ENCODE peak calls at places on chromosome 22, in ten cellular contexts. One of them, this sample, is unnamed.

GRCh38 chr22:48268293-48268692 is 1505.8 kb downstream of the TBC1D22A start:
- DNase-seq in breast epithelium: no peak
- DNase-seq in stomach: no peak
- DNase-seq in HCT116: no peak
- DNase-seq in GM23338: no peak
- DNase-seq in K562: no peak
- DNase-seq in Panc1: no peak
- DNase-seq in suprapubic skin: peak; percentile 33
- DNase-seq in endothelial cell of umbilical vein: no peak
- DNase-seq in sigmoid colon: no peak
- DNase-seq in this sample: no peak

GRCh38 chr22:17634696-17635095 is 3.9 kb upstream of the BCL2L13 start:
- DNase-seq in breast epithelium: no peak
- DNase-seq in stomach: no peak
- DNase-seq in HCT116: no peak
- DNase-seq in GM23338: no peak
- DNase-seq in K562: no peak
- DNase-seq in Panc1: no peak
- DNase-seq in suprapubic skin: no peak
- DNase-seq in endothelial cell of umbilical vein: no peak
- DNase-seq in sigmoid colon: no peak
- DNase-seq in this sample: no peak

GRCh38 chr22:37636186-37636948 is 3.1 kb upstream of the SH3BP1 start:
- DNase-seq in breast epithelium: no peak
- DNase-seq in stomach: peak; percentile 31
- DNase-seq in HCT116: no peak
- DNase-seq in GM23338: peak; percentile 47
- DNase-seq in K562: no peak
- DNase-seq in Panc1: no peak
- DNase-seq in suprapubic skin: no peak
- DNase-seq in endothelial cell of umbilical vein: no peak
- DNase-seq in sigmoid colon: no peak
- DNase-seq in this sample: no peak

GRCh38 chr22:49869091-49869830 is 15.6 kb downstream of the ZBED4 start:
- DNase-seq in breast epithelium: no peak
- DNase-seq in stomach: no peak
- DNase-seq in HCT116: no peak
- DNase-seq in GM23338: no peak
- DNase-seq in K562: no peak
- DNase-seq in Panc1: no peak
- DNase-seq in suprapubic skin: no peak
- DNase-seq in endothelial cell of umbilical vein: no peak
- DNase-seq in sigmoid colon: no peak
- DNase-seq in this sample: no peak

GRCh38 chr22:38260760-38261477 is 11.9 kb downstream of the TMEM184B start:
- DNase-seq in breast epithelium: no peak
- DNase-seq in stomach: no peak
- DNase-seq in HCT116: no peak
- DNase-seq in GM23338: no peak
- DNase-seq in K562: no peak
- DNase-seq in Panc1: no peak
- DNase-seq in suprapubic skin: no peak
- DNase-seq in endothelial cell of umbilical vein: no peak
- DNase-seq in sigmoid colon: no peak
- DNase-seq in this sample: no peak

GRCh38 chr22:21866821-21867527 is 471 bp downstream of the MAPK1 start:
- DNase-seq in breast epithelium: no peak
- DNase-seq in stomach: peak; percentile 29
- DNase-seq in HCT116: no peak
- DNase-seq in GM23338: peak; percentile 44
- DNase-seq in K562: peak; percentile 88
- DNase-seq in Panc1: no peak
- DNase-seq in suprapubic skin: peak; percentile 70
- DNase-seq in endothelial cell of umbilical vein: no peak
- DNase-seq in sigmoid colon: peak; percentile 68
- DNase-seq in this sample: no peak

GRCh38 chr22:49936018-49936972 is 17.9 kb downstream of the CRELD2 start:
- DNase-seq in breast epithelium: peak; percentile 89
- DNase-seq in stomach: peak; percentile 95
- DNase-seq in HCT116: no peak
- DNase-seq in GM23338: peak; percentile 79
- DNase-seq in K562: peak; percentile 86
- DNase-seq in Panc1: no peak
- DNase-seq in suprapubic skin: peak; percentile 95
- DNase-seq in endothelial cell of umbilical vein: peak; percentile 97
- DNase-seq in sigmoid colon: peak; percentile 97
- DNase-seq in this sample: peak; percentile 86

GRCh38 chr22:33579448-33580093 is 340.7 kb downstream of the LARGE1 start:
- DNase-seq in breast epithelium: no peak
- DNase-seq in stomach: peak; percentile 68
- DNase-seq in HCT116: peak; percentile 1
- DNase-seq in GM23338: peak; percentile 91
- DNase-seq in K562: peak; percentile 41
- DNase-seq in Panc1: peak; percentile 43
- DNase-seq in suprapubic skin: no peak
- DNase-seq in endothelial cell of umbilical vein: no peak
- DNase-seq in sigmoid colon: peak; percentile 73
- DNase-seq in this sample: peak; percentile 12

GRCh38 chr22:35313311-35314121 is 13.8 kb downstream of the TOM1 start:
- DNase-seq in breast epithelium: peak; percentile 42
- DNase-seq in stomach: peak; percentile 24
- DNase-seq in HCT116: no peak
- DNase-seq in GM23338: no peak
- DNase-seq in K562: no peak
- DNase-seq in Panc1: peak; percentile 53
- DNase-seq in suprapubic skin: peak; percentile 66
- DNase-seq in endothelial cell of umbilical vein: peak; percentile 93
- DNase-seq in sigmoid colon: peak; percentile 67
- DNase-seq in this sample: no peak

GRCh38 chr22:24500251-24500820 is 5.2 kb downstream of the UPB1 start:
- DNase-seq in breast epithelium: no peak
- DNase-seq in stomach: no peak
- DNase-seq in HCT116: no peak
- DNase-seq in GM23338: no peak
- DNase-seq in K562: no peak
- DNase-seq in Panc1: no peak
- DNase-seq in suprapubic skin: no peak
- DNase-seq in endothelial cell of umbilical vein: no peak
- DNase-seq in sigmoid colon: no peak
- DNase-seq in this sample: no peak

GRCh38 chr22:45218974-45219373 is 21.7 kb downstream of the KIAA0930 start:
- DNase-seq in breast epithelium: no peak
- DNase-seq in stomach: no peak
- DNase-seq in HCT116: no peak
- DNase-seq in GM23338: no peak
- DNase-seq in K562: no peak
- DNase-seq in Panc1: no peak
- DNase-seq in suprapubic skin: no peak
- DNase-seq in endothelial cell of umbilical vein: peak; percentile 14
- DNase-seq in sigmoid colon: no peak
- DNase-seq in this sample: peak; percentile 59

GRCh38 chr22:21937821-21938070 is 14.9 kb downstream of the PPM1F start:
- DNase-seq in breast epithelium: no peak
- DNase-seq in stomach: no peak
- DNase-seq in HCT116: no peak
- DNase-seq in GM23338: no peak
- DNase-seq in K562: no peak
- DNase-seq in Panc1: no peak
- DNase-seq in suprapubic skin: peak; percentile 89
- DNase-seq in endothelial cell of umbilical vein: no peak
- DNase-seq in sigmoid colon: no peak
- DNase-seq in this sample: no peak

GRCh38 chr22:37544955-37545702 is 15.2 kb upstream of the CDC42EP1 start:
- DNase-seq in breast epithelium: peak; percentile 82
- DNase-seq in stomach: peak; percentile 90
- DNase-seq in HCT116: no peak
- DNase-seq in GM23338: peak; percentile 94
- DNase-seq in K562: peak; percentile 72
- DNase-seq in Panc1: no peak
- DNase-seq in suprapubic skin: peak; percentile 81
- DNase-seq in endothelial cell of umbilical vein: peak; percentile 80
- DNase-seq in sigmoid colon: peak; percentile 83
- DNase-seq in this sample: peak; percentile 64

GRCh38 chr22:46578251-46578823 is 40.9 kb upstream of the CELSR1 start:
- DNase-seq in breast epithelium: no peak
- DNase-seq in stomach: no peak
- DNase-seq in HCT116: no peak
- DNase-seq in GM23338: no peak
- DNase-seq in K562: no peak
- DNase-seq in Panc1: no peak
- DNase-seq in suprapubic skin: peak; percentile 67
- DNase-seq in endothelial cell of umbilical vein: no peak
- DNase-seq in sigmoid colon: peak; percentile 64
- DNase-seq in this sample: no peak

GRCh38 chr22:47163481-47163875 is 401.0 kb downstream of the TBC1D22A start:
- DNase-seq in breast epithelium: no peak
- DNase-seq in stomach: no peak
- DNase-seq in HCT116: no peak
- DNase-seq in GM23338: no peak
- DNase-seq in K562: no peak
- DNase-seq in Panc1: no peak
- DNase-seq in suprapubic skin: peak; percentile 56
- DNase-seq in endothelial cell of umbilical vein: no peak
- DNase-seq in sigmoid colon: peak; percentile 46
- DNase-seq in this sample: no peak

GRCh38 chr22:49344196-49344595 is 483.5 kb downstream of the BRD1 start:
- DNase-seq in breast epithelium: no peak
- DNase-seq in stomach: no peak
- DNase-seq in HCT116: no peak
- DNase-seq in GM23338: no peak
- DNase-seq in K562: no peak
- DNase-seq in Panc1: no peak
- DNase-seq in suprapubic skin: no peak
- DNase-seq in endothelial cell of umbilical vein: no peak
- DNase-seq in sigmoid colon: no peak
- DNase-seq in this sample: no peak

GRCh38 chr22:42425337-42425988 is 6.7 kb downstream of the NFAM1 start:
- DNase-seq in breast epithelium: peak; percentile 53
- DNase-seq in stomach: no peak
- DNase-seq in HCT116: no peak
- DNase-seq in GM23338: no peak
- DNase-seq in K562: no peak
- DNase-seq in Panc1: no peak
- DNase-seq in suprapubic skin: no peak
- DNase-seq in endothelial cell of umbilical vein: no peak
- DNase-seq in sigmoid colon: peak; percentile 87
- DNase-seq in this sample: no peak
- TF ChIP-seq POLR2AphosphoS5 in breast epithelium: no peak
- TF ChIP-seq POLR2AphosphoS5 in stomach: no peak
- TF ChIP-seq POLR2AphosphoS5 in HCT116: no peak
- TF ChIP-seq POLR2AphosphoS5 in GM23338: no peak
- TF ChIP-seq POLR2AphosphoS5 in K562: no peak
- TF ChIP-seq POLR2AphosphoS5 in Panc1: no peak
- TF ChIP-seq POLR2AphosphoS5 in suprapubic skin: no peak
- TF ChIP-seq POLR2AphosphoS5 in endothelial cell of umbilical vein: no peak
- TF ChIP-seq POLR2AphosphoS5 in sigmoid colon: peak; percentile 78
- TF ChIP-seq POLR2AphosphoS5 in this sample: no peak

DNA sequence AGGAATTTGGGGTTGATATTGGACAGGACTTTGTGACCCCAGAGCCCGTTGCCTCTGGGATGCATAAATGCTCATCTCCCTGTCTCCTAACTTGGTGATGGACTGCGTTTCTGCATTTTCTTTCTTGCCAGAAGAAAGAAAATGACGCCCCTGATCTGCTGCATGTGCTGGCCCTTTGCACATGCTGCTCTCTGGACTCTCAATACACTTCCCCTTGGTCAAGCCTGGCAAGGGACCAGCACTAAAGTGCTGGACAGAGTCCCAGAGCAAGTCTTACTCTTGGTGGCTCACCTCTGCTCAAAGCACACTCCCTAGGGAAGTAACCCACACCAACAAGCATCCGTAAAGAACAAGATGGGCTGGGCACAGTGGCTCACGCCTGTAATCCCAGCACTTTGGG is 40.7 kb downstream of the MYH9 start:
- DNase-seq in breast epithelium: no peak
- DNase-seq in stomach: peak; percentile 66
- DNase-seq in HCT116: no peak
- DNase-seq in GM23338: no peak
- DNase-seq in K562: no peak
- DNase-seq in Panc1: no peak
- DNase-seq in suprapubic skin: no peak
- DNase-seq in endothelial cell of umbilical vein: no peak
- DNase-seq in sigmoid colon: no peak
- DNase-seq in this sample: no peak
- TF ChIP-seq POLR2AphosphoS5 in breast epithelium: no peak
- TF ChIP-seq POLR2AphosphoS5 in stomach: no peak
- TF ChIP-seq POLR2AphosphoS5 in HCT116: no peak
- TF ChIP-seq POLR2AphosphoS5 in GM23338: no peak
- TF ChIP-seq POLR2AphosphoS5 in K562: no peak
- TF ChIP-seq POLR2AphosphoS5 in Panc1: no peak
- TF ChIP-seq POLR2AphosphoS5 in suprapubic skin: no peak
- TF ChIP-seq POLR2AphosphoS5 in endothelial cell of umbilical vein: no peak
- TF ChIP-seq POLR2AphosphoS5 in sigmoid colon: no peak
- TF ChIP-seq POLR2AphosphoS5 in this sample: no peak

DNA sequence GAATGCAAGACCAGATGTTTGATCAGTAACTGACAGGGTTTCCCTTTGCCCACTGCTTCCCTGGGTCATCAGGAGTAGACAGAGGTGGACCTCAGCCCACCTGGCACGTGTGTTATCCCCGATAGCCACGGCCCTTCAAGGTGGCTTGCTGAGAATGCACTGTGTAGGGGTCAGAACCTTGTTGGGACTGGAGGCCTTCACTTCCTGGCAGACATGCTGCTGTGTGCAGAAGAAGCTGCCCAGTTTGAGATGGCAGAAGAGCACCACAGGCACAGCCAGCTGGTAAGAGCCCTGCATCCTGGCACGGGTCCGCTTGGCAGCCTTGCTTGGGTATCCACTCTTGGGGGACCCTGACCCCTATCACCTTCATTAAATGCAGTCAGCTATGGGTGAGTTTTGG is 81.8 kb downstream of the SFI1 start:
- DNase-seq in breast epithelium: no peak
- DNase-seq in stomach: no peak
- DNase-seq in HCT116: no peak
- DNase-seq in GM23338: no peak
- DNase-seq in K562: no peak
- DNase-seq in Panc1: no peak
- DNase-seq in suprapubic skin: no peak
- DNase-seq in endothelial cell of umbilical vein: no peak
- DNase-seq in sigmoid colon: no peak
- DNase-seq in this sample: no peak
- TF ChIP-seq POLR2AphosphoS5 in breast epithelium: no peak
- TF ChIP-seq POLR2AphosphoS5 in stomach: no peak
- TF ChIP-seq POLR2AphosphoS5 in HCT116: no peak
- TF ChIP-seq POLR2AphosphoS5 in GM23338: no peak
- TF ChIP-seq POLR2AphosphoS5 in K562: no peak
- TF ChIP-seq POLR2AphosphoS5 in Panc1: no peak
- TF ChIP-seq POLR2AphosphoS5 in suprapubic skin: no peak
- TF ChIP-seq POLR2AphosphoS5 in endothelial cell of umbilical vein: no peak
- TF ChIP-seq POLR2AphosphoS5 in sigmoid colon: no peak
- TF ChIP-seq POLR2AphosphoS5 in this sample: no peak

DNA sequence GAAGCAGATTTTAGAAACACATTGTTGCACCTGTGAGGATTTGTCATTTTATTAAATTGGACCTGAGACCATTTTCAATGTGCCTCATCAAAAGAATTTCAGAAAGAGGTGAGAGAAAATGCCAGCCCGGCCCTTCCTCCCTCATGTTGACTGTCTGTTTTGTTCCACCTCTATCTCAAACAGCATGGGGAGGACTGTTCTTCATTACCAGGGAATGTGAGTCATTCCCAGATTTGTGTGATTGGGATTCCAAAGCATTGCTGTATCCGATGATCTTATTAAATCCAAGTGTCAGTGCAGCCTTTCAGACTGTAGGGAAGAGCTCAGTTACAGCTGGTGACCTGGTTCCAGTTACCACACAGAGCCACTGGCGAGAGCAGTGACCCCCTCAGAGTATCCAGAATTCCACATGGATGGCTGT is 20.7 kb downstream of the KREMEN1 start:
- DNase-seq in breast epithelium: no peak
- DNase-seq in stomach: no peak
- DNase-seq in HCT116: no peak
- DNase-seq in GM23338: no peak
- DNase-seq in K562: no peak
- DNase-seq in Panc1: no peak
- DNase-seq in suprapubic skin: no peak
- DNase-seq in endothelial cell of umbilical vein: no peak
- DNase-seq in sigmoid colon: no peak
- DNase-seq in this sample: no peak
- TF ChIP-seq POLR2AphosphoS5 in breast epithelium: no peak
- TF ChIP-seq POLR2AphosphoS5 in stomach: no peak
- TF ChIP-seq POLR2AphosphoS5 in HCT116: no peak
- TF ChIP-seq POLR2AphosphoS5 in GM23338: no peak
- TF ChIP-seq POLR2AphosphoS5 in K562: no peak
- TF ChIP-seq POLR2AphosphoS5 in Panc1: no peak
- TF ChIP-seq POLR2AphosphoS5 in suprapubic skin: no peak
- TF ChIP-seq POLR2AphosphoS5 in endothelial cell of umbilical vein: no peak
- TF ChIP-seq POLR2AphosphoS5 in sigmoid colon: no peak
- TF ChIP-seq POLR2AphosphoS5 in this sample: no peak